ENCODE peak calls at places on chromosomes 6 and 20, in four cellular contexts. Z is left cardiac atrium, V is amniotic epithelial cell, Y is occipital lobe. M is an unnamed sample.

GRCh38 chr20:63461364-63461763 is 11.1 kb downstream of the KCNQ2 start:
- DNase-seq in Y (no peak), V (no peak), Z (no peak), M (no peak)

GRCh38 chr6:111925296-111925695 is 52.0 kb upstream of the FYN start:
- DNase-seq in Y (no peak), V (peak; percentile 72), Z (no peak), M (no peak)

GRCh38 chr20:61953037-61953788 is 112.5 kb downstream of the TAF4 start:
- DNase-seq in V (no peak), Z (no peak), Y (no peak), M (no peak)

GRCh38 chr20:14568701-14569100 is 231.3 kb upstream of the FLRT3 start:
- DNase-seq in Y (no peak), Z (no peak), V (peak; percentile 60), M (no peak)

GRCh38 chr6:106300944-106301343 is 24.6 kb downstream of the ATG5 start:
- DNase-seq in Y (no peak), V (peak; percentile 51), Z (no peak), M (peak; percentile 16)

GRCh38 chr20:52631469-52631868 is 340.7 kb upstream of the TSHZ2 start:
- DNase-seq in Y (no peak), Z (no peak), V (no peak), M (no peak)

GRCh38 chr20:54078296-54078695 is 7.9 kb upstream of the BCAS1 start:
- DNase-seq in Z (no peak), Y (no peak), V (no peak), M (no peak)

GRCh38 chr6:47484616-47485015 is 7.0 kb downstream of the CD2AP start:
- DNase-seq in Y (no peak), Z (no peak), V (peak; percentile 91), M (no peak)

GRCh38 chr6:25377672-25378071 is 98.5 kb downstream of the CARMIL1 start:
- DNase-seq in Z (no peak), Y (no peak), V (no peak), M (no peak)

GRCh38 chr6:129340983-129341382 is 369.0 kb downstream of the ARHGAP18 start:
- DNase-seq in Z (no peak), Y (no peak), V (peak; percentile 16), M (peak; percentile 96)

GRCh38 chr6:34338811-34339210 is 53.7 kb downstream of the NUDT3 start:
- DNase-seq in Z (no peak), Y (no peak), V (no peak), M (no peak)

GRCh38 chr6:88166901-88167624 is 916 bp upstream of the CNR1 start:
- DNase-seq in Z (no peak), Y (peak; percentile 7), V (no peak), M (no peak)

M was measured in dermis microvascular lymphatic vessel endothelial cell.